ENCODE peak calls at places on chromosomes 5 and 9, in ten cellular contexts. L is Peyer's patch; R is bronchial epithelial cell; O is right atrium auricular region; P is brain microvascular endothelial cell; B is psoas muscle; E is upper lobe of right lung; H is CD8-positive, alpha-beta T cell; N is sigmoid colon; F is heart right ventricle. D is an unnamed sample. For H3K36me3, the result is how much of the 10 kb centered on the place peaks cover.

GRCh38 chr9:107633375-107633774 is 143.8 kb upstream of the KLF4 start:
- DNase-seq in L (no peak), R (no peak), O (no peak), P (no peak), B (no peak), E (no peak), H (no peak), N (no peak), F (no peak), D (no peak)

GRCh38 chr9:76415154-76415553 is 20.9 kb upstream of the RFK start:
- DNase-seq in L (no peak), R (peak), O (no peak), P (no peak), B (no peak), E (no peak), H (no peak), N (no peak), F (no peak), D (no peak)

GRCh38 chr5:168802337-168802736 is 223.2 kb upstream of the PANK3 start:
- DNase-seq in L (no peak), R (no peak), O (no peak), P (no peak), B (no peak), E (no peak), H (no peak), N (no peak), F (no peak), D (no peak)

GRCh38 chr5:139077899-139078298 is 120.3 kb downstream of the SIL1 start:
- DNase-seq in L (no peak), R (no peak), O (no peak), P (no peak), B (no peak), E (no peak), H (no peak), N (no peak), F (no peak), D (no peak)

GRCh38 chr9:88953401-88954029 is 37.8 kb upstream of the S1PR3 start:
- DNase-seq in L (no peak), R (no peak), O (no peak), P (peak), B (no peak), E (no peak), H (no peak), N (no peak), F (no peak), D (no peak)

GRCh38 chr5:68565427-68565826 is 349.9 kb downstream of the PIK3R1 start:
- DNase-seq in L (no peak), R (no peak), O (no peak), P (no peak), B (no peak), E (no peak), H (no peak), N (no peak), F (no peak), D (no peak)

GRCh38 chr5:92378961-92379611 is 996.0 kb upstream of the ARRDC3 start:
- DNase-seq in L (no peak), R (peak), O (no peak), P (no peak), B (no peak), E (no peak), H (no peak), N (no peak), F (peak), D (no peak)

GRCh38 chr9:125754096-125754495 is 6.9 kb downstream of the PBX3 start:
- DNase-seq in L (no peak), R (no peak), O (no peak), P (no peak), B (no peak), E (no peak), H (no peak), N (no peak), F (no peak), D (no peak)

GRCh38 chr9:27629425-27629824 is 56.1 kb upstream of the C9orf72 start:
- DNase-seq in L (no peak), R (no peak), O (no peak), P (no peak), B (no peak), E (no peak), H (no peak), N (no peak), F (no peak), D (no peak)

GRCh38 chr9:95840096-95840495 is 35.4 kb upstream of the ERCC6L2 start:
- DNase-seq in L (no peak), R (no peak), O (no peak), P (no peak), B (no peak), E (no peak), H (no peak), N (no peak), F (no peak), D (no peak)

GRCh38 chr9:16671591-16672137 is 198.8 kb downstream of the BNC2 start:
- DNase-seq in L (no peak), R (peak), O (no peak), P (peak), B (no peak), E (no peak), H (no peak), N (no peak), F (no peak), D (no peak)

GRCh38 chr5:117859161-117859560 is 1129.2 kb downstream of the DTWD2 start:
- DNase-seq in L (no peak), R (no peak), O (no peak), P (no peak), B (no peak), E (no peak), H (no peak), N (no peak), F (no peak), D (no peak)

GRCh38 chr5:91065541-91065940 is 317.6 kb downstream of the ARRDC3 start:
- DNase-seq in L (no peak), R (no peak), O (no peak), P (no peak), B (no peak), E (no peak), H (no peak), N (no peak), F (no peak), D (no peak)

GRCh38 chr5:172501708-172502379 is 47.5 kb upstream of the SH3PXD2B start:
- DNase-seq in L (peak), R (no peak), O (peak), P (no peak), B (no peak), E (peak), H (no peak), N (peak), F (no peak), D (peak)

GRCh38 chr9:73230257-73230656 is 78.6 kb downstream of the ANXA1 start:
- DNase-seq in L (no peak), R (no peak), O (no peak), P (no peak), B (no peak), E (no peak), H (no peak), N (no peak), F (no peak), D (no peak)

GRCh38 chr5:10338996-10339903 is 14.2 kb upstream of the MARCHF6 start:
- DNase-seq in L (no peak), R (no peak), O (no peak), P (no peak), B (no peak), E (no peak), H (no peak), N (peak), F (no peak), D (no peak)

GRCh38 chr5:14732991-14733390 is 68.5 kb downstream of the OTULIN start:
- DNase-seq in L (no peak), R (no peak), O (no peak), P (no peak), B (no peak), E (no peak), H (no peak), N (no peak), F (no peak), D (no peak)

GRCh38 chr9:123000371-123001068 is 32.9 kb upstream of the GPR21 start:
- DNase-seq in L (no peak), R (no peak), O (no peak), P (no peak), B (no peak), E (no peak), H (no peak), N (no peak), F (no peak), D (no peak)

DNA sequence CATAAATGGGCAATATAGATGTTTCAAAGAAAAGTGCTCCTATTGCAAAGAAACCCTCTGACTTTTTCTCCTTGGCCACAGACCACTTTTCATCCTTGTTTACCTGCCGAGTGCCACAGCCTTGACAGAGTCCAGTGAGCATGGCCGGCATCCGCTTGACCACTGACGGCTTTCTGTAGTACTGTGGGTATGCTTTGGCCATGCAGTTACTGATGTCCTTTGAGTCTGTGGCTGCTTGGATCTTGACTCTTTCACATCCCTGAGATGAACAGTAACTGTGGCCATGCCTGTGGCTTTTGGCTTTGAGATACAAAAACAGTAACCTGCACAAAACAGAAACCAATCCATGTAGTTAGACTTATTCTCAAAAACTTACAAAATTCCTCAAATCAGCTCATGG is 70.4 kb downstream of the CEMIP2 start:
- DNase-seq in L (no peak), R (no peak), O (no peak), P (no peak), B (no peak), E (no peak), H (no peak), N (no peak), F (no peak), D (no peak)
- H3K36me3 ChIP-seq in L (half or more), R (under half), O (under half), P (under half), B (half or more), E (half or more), H (under half), N (under half), F (half or more), D (under half)

GRCh38 chr5:176609724-176610429 is at the start of gene GPRIN1:
- DNase-seq in L (peak), R (no peak), O (no peak), P (no peak), B (peak), E (peak), H (no peak), N (no peak), F (peak), D (no peak)
- TF ChIP-seq CTCF in L (no peak), R (peak), O (no peak), P (peak), B (peak), E (peak), H (no peak), N (no peak), F (peak), D (no peak)

DNA sequence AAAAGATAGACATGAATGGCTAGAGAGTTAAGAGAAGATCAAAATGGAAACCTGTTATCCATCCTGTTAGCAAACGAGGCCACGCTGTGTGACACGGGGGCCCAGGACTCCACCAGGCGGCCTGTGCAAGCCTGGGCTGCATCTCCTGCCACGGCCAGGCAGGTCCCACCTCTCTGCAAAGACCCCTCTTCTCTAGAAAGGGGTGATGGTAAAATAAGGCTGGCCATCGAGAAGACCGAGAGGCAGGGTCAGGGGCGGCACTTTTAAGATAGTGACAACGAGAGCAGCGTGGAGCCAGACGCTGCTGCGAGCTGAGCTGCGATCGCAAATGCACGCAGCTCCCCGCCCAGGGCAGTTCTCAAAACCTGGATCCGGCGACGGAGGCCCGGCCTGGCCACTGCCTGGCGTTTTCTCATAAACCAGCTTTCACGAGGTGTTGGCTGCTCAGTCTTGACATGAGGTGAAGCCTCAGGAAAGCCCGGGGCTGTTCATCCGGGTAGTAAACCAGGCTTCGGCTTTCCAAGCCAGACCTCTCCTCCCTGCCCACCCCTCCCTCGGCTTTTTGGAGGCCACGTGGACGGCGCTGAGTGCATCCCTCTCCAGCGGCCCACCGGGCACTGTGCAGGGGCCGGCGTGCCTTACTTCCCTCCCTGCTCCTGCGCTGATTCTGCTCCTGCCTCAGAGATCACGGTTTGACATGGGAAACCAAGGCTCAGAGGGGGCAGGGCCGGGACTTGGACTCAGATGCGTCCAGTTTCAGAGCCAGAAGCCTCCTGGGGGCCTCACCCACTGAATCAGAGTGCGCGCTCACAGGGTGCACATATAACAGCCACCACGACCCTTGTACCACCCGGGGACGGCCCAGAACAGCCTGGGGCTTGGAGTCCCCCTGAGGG is 151.6 kb upstream of the PHYKPL start:
- DNase-seq in L (no peak), R (no peak), O (no peak), P (no peak), B (no peak), E (no peak), H (no peak), N (no peak), F (peak), D (no peak)
- H3K36me3 ChIP-seq in L (under half), R (under half), O (under half), P (under half), B (under half), E (under half), H (under half), N (under half), F (under half), D (under half)

DNA sequence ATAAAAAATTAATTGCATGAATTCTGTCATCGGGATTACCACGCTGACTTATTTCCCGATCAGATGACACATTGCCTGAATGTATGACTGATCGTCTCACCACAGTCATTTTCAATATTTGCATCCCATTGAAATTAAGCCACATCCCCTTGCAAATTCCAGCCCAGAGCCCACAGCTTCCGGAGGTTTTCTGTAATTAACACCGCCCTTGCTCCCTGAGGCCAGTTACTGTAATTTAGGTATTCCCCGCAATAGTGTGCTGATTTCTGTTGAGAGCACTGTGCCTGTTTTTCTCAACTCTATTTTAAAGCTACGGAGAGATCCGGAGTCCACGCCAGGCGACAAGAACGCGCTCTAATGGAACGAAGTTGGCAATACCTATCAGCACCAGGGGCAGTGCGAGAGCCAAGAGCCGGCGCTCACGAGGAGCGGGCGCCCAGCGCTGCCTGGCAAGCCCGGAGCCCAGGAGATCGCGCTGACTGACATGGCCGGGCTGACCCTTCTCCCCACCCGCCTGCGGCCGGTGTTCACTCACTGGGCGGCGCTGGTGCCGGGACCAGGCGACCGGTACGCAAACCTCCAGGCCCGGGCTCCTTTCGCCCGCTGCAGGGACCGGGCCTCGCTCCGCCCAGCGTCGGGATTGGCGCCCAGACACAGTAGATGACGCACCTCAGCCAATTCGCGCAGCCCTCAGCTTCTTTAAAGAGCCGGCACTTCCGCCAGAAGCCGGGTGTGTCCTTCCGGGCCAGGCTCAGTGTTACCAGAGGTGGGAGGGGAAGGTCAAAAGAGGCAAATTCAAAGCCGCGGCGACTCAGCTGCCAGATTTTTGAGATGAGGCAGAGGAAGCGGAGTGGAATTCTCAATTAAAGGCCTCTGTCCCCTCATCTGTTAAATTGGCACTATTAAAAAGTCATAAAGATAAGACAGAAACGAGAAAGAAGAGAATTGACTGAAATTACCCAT is at the start of gene PLGRKT:
- DNase-seq in L (peak), R (peak), O (peak), P (peak), B (peak), E (peak), H (peak), N (peak), F (peak), D (peak)
- TF ChIP-seq CTCF in L (no peak), R (peak), O (no peak), P (peak), B (peak), E (peak), H (peak), N (no peak), F (peak), D (peak)

GRCh38 chr9:87665516-87665915 is 60.4 kb upstream of the CTSL start:
- DNase-seq in L (no peak), R (no peak), O (peak), P (no peak), B (no peak), E (no peak), H (no peak), N (no peak), F (no peak), D (no peak)

GRCh38 chr9:87663556-87663955 is 62.4 kb upstream of the CTSL start:
- DNase-seq in L (no peak), R (no peak), O (peak), P (no peak), B (no peak), E (no peak), H (no peak), N (no peak), F (no peak), D (no peak)

GRCh38 chr9:87664153-87665060 is 61.5 kb upstream of the CTSL start:
- DNase-seq in L (no peak), R (no peak), O (peak), P (no peak), B (no peak), E (no peak), H (no peak), N (no peak), F (no peak), D (no peak)

GRCh38 chr9:87661241-87661640 is 64.7 kb upstream of the CTSL start:
- DNase-seq in L (no peak), R (no peak), O (no peak), P (no peak), B (no peak), E (no peak), H (no peak), N (no peak), F (no peak), D (no peak)

GRCh38 chr9:87662808-87663528 is 63.0 kb upstream of the CTSL start:
- DNase-seq in L (peak), R (peak), O (peak), P (peak), B (peak), E (peak), H (no peak), N (peak), F (peak), D (peak)
- H3K36me3 ChIP-seq in L (under half), R (under half), O (under half), P (under half), B (under half), E (under half), H (under half), N (under half), F (under half), D (under half)

GRCh38 chr9:974993-975739 is 1.3 kb upstream of the DMRT3 start:
- DNase-seq in L (no peak), R (no peak), O (no peak), P (no peak), B (no peak), E (no peak), H (no peak), N (no peak), F (no peak), D (no peak)

GRCh38 chr9:977361-978116 is 1.1 kb downstream of the DMRT3 start:
- DNase-seq in L (no peak), R (no peak), O (no peak), P (no peak), B (no peak), E (no peak), H (no peak), N (no peak), F (no peak), D (no peak)

GRCh38 chr9:976805-977360 is 428 bp downstream of the DMRT3 start:
- DNase-seq in L (no peak), R (no peak), O (no peak), P (no peak), B (no peak), E (no peak), H (no peak), N (no peak), F (no peak), D (no peak)

GRCh38 chr9:975740-976257 is 656 bp upstream of the DMRT3 start:
- DNase-seq in L (no peak), R (no peak), O (no peak), P (no peak), B (no peak), E (no peak), H (no peak), N (no peak), F (no peak), D (no peak)

DNA sequence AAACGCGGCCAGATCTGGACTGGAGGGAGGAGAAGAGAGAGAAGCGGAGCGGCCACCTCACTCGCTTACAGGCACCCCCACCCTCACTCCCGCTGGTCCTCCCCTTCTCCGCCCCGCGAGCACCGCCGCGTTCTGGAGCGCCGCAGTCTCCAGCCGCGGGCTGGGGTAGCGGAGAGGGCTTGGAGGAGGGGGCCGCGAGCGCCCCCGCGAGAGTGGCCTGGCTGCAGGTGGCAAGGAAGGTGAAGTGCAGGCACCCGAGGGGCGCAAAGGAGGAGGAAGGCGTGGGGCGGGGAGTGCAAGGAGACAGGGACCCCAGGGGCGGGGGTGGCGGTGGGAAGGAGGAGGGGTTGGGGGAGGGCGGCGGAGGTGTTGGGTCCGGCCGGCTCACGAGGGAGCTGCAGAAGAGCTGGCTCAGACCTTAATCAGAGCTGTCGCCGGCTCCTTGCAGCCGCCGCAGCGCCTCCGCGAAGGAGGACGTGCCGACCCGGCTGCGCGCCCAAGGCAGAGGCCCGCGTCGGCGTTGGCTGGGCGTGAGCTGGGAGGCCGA is at the start of gene DMRT3:
- DNase-seq in L (no peak), R (no peak), O (no peak), P (no peak), B (no peak), E (no peak), H (no peak), N (no peak), F (no peak), D (no peak)
- TF ChIP-seq CTCF in L (no peak), R (no peak), O (no peak), P (no peak), B (no peak), E (no peak), H (no peak), N (no peak), F (no peak), D (no peak)

DNA sequence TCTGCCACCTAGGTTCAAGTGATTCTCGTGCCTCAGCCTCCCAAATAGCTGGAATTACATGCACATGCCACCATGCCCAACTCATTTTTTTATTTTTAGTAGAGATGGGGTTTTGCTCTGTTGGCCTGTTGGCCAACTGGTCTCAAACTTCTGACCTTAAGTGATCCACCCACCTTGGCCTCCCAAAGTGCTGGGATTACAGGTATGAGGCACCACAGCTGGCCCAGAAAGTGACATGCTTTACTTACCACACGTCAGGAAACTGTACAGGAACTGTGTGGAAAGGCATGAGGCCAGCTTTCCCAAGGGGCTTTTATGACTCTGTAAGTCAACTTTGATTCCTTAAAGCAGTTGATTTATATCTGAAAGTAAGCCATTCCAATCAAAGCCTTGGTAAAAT is 25.0 kb downstream of the DNAJB5 start:
- DNase-seq in L (no peak), R (no peak), O (peak), P (no peak), B (no peak), E (no peak), H (no peak), N (no peak), F (no peak), D (no peak)
- H3K36me3 ChIP-seq in L (under half), R (under half), O (under half), P (under half), B (half or more), E (under half), H (under half), N (under half), F (half or more), D (under half)